ENCODE peak calls at places on chromosomes 11 and 22, in ten cellular contexts. Z is stomach, P is uterus, H is breast epithelium, S is transverse colon, U is tibial nerve, C is ovary, M is HepG2, N is heart left ventricle, L is H1. J is an unnamed sample.

GRCh38 chr11:16052750-16053149 is 303.6 kb downstream of the SOX6 start:
- DNase-seq in Z (no peak), P (no peak), U (no peak), S (no peak), L (no peak), N (no peak), C (no peak), M (no peak), H (no peak), J (no peak)

GRCh38 chr11:1473011-1473628 is 13.5 kb downstream of the MOB2 start:
- DNase-seq in Z (no peak), H (no peak), U (no peak), M (no peak), C (peak), N (no peak), L (no peak), P (peak), S (no peak), J (no peak)

GRCh38 chr11:12421386-12421785 is 44.0 kb downstream of the PARVA start:
- DNase-seq in P (no peak), N (no peak), C (no peak), Z (no peak), U (no peak), M (no peak), H (no peak), L (no peak), S (no peak), J (no peak)

GRCh38 chr22:45482169-45482568 is 20.5 kb upstream of the FBLN1 start:
- DNase-seq in C (no peak), U (no peak), N (no peak), H (no peak), Z (no peak), S (no peak), P (no peak), L (no peak), M (no peak), J (no peak)

GRCh38 chr22:19149047-19149883 is 827 bp downstream of the GSC2 start:
- DNase-seq in U (no peak), S (no peak), C (no peak), Z (no peak), M (no peak), N (no peak), H (no peak), L (peak), P (no peak), J (peak)

GRCh38 chr11:90134420-90135003 is at the start of gene NAALAD2:
- DNase-seq in Z (no peak), N (peak), C (peak), P (peak), U (peak), L (peak), S (peak), M (peak), H (no peak), J (peak)

GRCh38 chr11:3052109-3052479 is 5.1 kb downstream of the CARS1 start:
- DNase-seq in P (no peak), M (no peak), N (no peak), S (no peak), L (no peak), H (no peak), Z (no peak), C (no peak), U (no peak), J (no peak)

GRCh38 chr11:127042445-127042844 is 41.9 kb upstream of the KIRREL3 start:
- DNase-seq in U (no peak), P (no peak), Z (no peak), M (no peak), L (no peak), N (no peak), S (no peak), C (no peak), H (no peak), J (no peak)

GRCh38 chr11:89405629-89406028 is 85.5 kb downstream of the NOX4 start:
- DNase-seq in H (no peak), C (no peak), M (no peak), L (no peak), N (no peak), Z (no peak), U (no peak), S (no peak), P (no peak), J (no peak)

GRCh38 chr11:44286268-44286880 is 23.6 kb downstream of the ALX4 start:
- DNase-seq in H (no peak), N (peak), M (peak), Z (peak), C (peak), P (peak), S (peak), U (peak), L (peak), J (peak)

GRCh38 chr11:93570759-93571413 is 27.7 kb upstream of the SMCO4 start:
- DNase-seq in P (peak), U (no peak), S (peak), C (peak), L (no peak), M (peak), N (no peak), H (no peak), Z (no peak), J (peak)

GRCh38 chr11:85718991-85719807 is 33.2 kb upstream of the CCDC89 start:
- DNase-seq in P (no peak), C (peak), H (no peak), Z (no peak), M (peak), N (peak), U (peak), L (peak), S (no peak), J (peak)

GRCh38 chr22:37626144-37626543 is 13.3 kb upstream of the SH3BP1 start:
- DNase-seq in C (peak), M (no peak), H (peak), N (peak), L (no peak), U (peak), P (peak), S (peak), Z (peak), J (no peak)

GRCh38 chr11:19116315-19116970 is 525 bp upstream of the ZDHHC13 start:
- DNase-seq in S (no peak), P (no peak), N (no peak), H (no peak), U (no peak), Z (no peak), M (no peak), L (no peak), C (peak), J (peak)

GRCh38 chr22:37241351-37242142 is 2.5 kb downstream of the RAC2 start:
- DNase-seq in Z (peak), P (no peak), N (no peak), C (no peak), S (peak), L (no peak), M (no peak), H (no peak), U (no peak), J (no peak)

GRCh38 chr22:38203090-38203810 is 1.5 kb downstream of the MAFF start:
- DNase-seq in U (no peak), H (peak), M (peak), P (no peak), C (peak), S (peak), N (no peak), Z (peak), L (peak), J (peak)

GRCh38 chr22:34669001-34669400 is 397.0 kb upstream of the ISX start:
- DNase-seq in L (no peak), H (no peak), Z (no peak), P (no peak), M (no peak), S (no peak), N (no peak), C (no peak), U (no peak), J (no peak)

GRCh38 chr11:77316733-77317342 is 15.4 kb upstream of the GDPD4 start:
- DNase-seq in C (no peak), L (no peak), P (no peak), U (no peak), M (no peak), Z (no peak), N (no peak), S (no peak), H (no peak), J (no peak)

GRCh38 chr11:100329352-100329751 is 357.7 kb upstream of the ARHGAP42 start:
- DNase-seq in L (no peak), Z (no peak), M (no peak), P (no peak), U (no peak), N (no peak), S (no peak), H (no peak), C (no peak), J (no peak)

GRCh38 chr22:49771266-49772065 is 56.2 kb downstream of the BRD1 start:
- DNase-seq in L (peak), Z (no peak), P (no peak), C (no peak), U (no peak), H (no peak), N (peak), S (no peak), M (no peak), J (no peak)

GRCh38 chr11:115153135-115153534 is 351.1 kb downstream of the CADM1 start:
- DNase-seq in H (no peak), P (no peak), N (no peak), M (no peak), Z (no peak), S (no peak), C (no peak), L (no peak), U (no peak), J (no peak)

GRCh38 chr11:126766425-126766824 is 234.1 kb downstream of the KIRREL3 start:
- DNase-seq in N (no peak), C (no peak), P (no peak), Z (no peak), L (no peak), U (no peak), H (no peak), S (peak), M (no peak), J (no peak)

GRCh38 chr11:6321356-6321755 is 1.1 kb upstream of the CAVIN3 start:
- DNase-seq in N (no peak), M (no peak), S (no peak), P (peak), L (no peak), Z (no peak), C (no peak), H (no peak), U (no peak), J (no peak)

GRCh38 chr11:34869425-34869824 is 46.8 kb downstream of the APIP start:
- DNase-seq in M (peak), U (no peak), S (no peak), P (no peak), L (peak), C (no peak), H (no peak), Z (no peak), N (no peak), J (no peak)
- TF ChIP-seq CTCF in M (no peak), U (no peak), S (no peak), P (no peak), L (peak), C (no peak), H (no peak), Z (no peak), N (no peak), J (no peak)

DNA sequence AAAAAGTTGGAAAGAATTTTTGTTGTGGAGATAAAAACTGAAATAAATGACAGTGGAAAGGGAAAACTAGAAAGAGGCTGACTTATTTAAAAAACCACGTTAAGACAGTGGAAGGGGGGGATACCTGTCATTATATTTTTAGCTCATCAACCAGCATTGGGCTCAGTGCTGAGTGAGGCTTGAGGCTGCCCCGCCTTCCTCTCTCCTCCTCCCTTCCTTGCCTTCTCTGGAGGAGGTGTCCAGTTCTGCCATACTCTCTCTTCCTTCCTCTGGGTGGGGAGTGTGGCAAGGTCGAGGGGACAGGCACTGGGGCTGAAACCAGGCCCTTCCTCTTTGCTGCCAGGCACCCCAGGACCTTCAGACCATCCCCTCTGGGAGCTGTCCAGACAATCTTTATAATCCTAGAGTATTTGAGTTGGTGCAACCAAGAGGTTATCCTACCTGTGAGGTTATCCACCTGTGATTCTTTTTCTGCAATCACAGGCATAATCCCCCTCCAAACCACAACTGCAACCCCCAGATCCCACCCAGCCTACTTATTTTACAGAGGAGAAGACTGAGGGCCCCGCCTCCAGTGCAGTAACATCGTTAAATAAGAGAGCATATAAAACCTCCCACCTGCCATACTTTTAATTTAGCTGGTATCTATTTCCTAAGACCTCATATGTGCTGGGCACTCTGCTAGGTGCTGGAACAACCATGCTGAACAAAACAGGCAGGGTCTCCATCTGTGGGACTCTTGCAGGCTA is 578.5 kb downstream of the BUD13 start:
- DNase-seq in P (no peak), C (no peak), H (no peak), M (no peak), N (no peak), U (no peak), L (no peak), Z (no peak), S (no peak), J (no peak)
- H3K4me3 ChIP-seq in P (peak), C (peak), H (peak), M (no peak), N (no peak), U (peak), L (peak), Z (peak), S (peak), J (no peak)

GRCh38 chr22:46737976-46738641 is at the start of gene CERK:
- DNase-seq in M (peak), Z (peak), S (peak), C (peak), L (peak), P (peak), U (peak), H (peak), N (peak), J (peak)
- TF ChIP-seq POLR2A in M (no peak), Z (no peak), S (peak), C (peak), L (no peak), P (peak), U (peak), H (no peak), N (peak), J (peak)

GRCh38 chr11:57360991-57361390 is 20.0 kb downstream of the PRG3 start:
- DNase-seq in P (no peak), S (no peak), Z (no peak), L (no peak), U (no peak), C (no peak), M (no peak), N (no peak), H (no peak), J (no peak)
- TF ChIP-seq CTCF in P (no peak), S (no peak), Z (no peak), L (no peak), U (no peak), C (no peak), M (no peak), N (no peak), H (no peak), J (no peak)

DNA sequence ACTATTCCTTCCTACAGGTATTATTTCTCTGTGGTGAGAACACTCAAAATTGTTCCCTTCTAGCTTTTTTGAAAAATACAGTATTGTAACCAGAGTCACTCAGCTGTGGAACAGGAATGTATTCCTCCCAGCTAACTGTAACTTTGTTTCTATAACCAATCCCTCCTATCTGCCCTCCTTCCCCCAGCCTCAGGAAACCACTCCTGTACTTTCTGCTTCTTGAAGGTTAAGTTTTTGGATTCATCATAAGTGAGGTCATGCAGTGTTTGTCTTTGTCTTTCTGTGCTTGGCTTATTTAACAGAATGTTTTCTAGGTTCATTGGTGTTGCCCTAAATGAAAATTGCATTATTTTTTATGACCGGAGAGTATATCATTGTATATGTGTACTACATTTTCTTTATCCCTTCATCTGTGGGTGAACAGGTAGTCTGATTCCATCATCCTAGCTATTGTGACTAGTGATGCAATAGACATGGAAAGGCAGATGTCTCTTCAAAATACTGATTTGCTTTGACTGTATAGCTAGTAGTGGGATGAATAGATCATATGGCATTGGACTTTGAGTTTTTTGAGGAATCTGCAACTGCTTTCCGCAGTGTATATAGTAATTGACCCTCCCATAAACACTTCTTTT is 112.9 kb upstream of the GRK3 start:
- DNase-seq in L (no peak), H (no peak), N (no peak), Z (no peak), S (no peak), C (no peak), U (no peak), P (no peak), M (no peak), J (no peak)
- H3K4me3 ChIP-seq in L (no peak), H (no peak), N (no peak), Z (no peak), S (no peak), C (no peak), U (no peak), P (no peak), M (no peak), J (no peak)